ENCODE peak calls at places on chromosomes 12 and 14, in eight cellular contexts. F, S, O, L, A, K, Z and X are unnamed samples.

GRCh38 chr12:128537668-128538067 is 270.7 kb downstream of the TMEM132C start:
- DNase-seq in F (no peak), S (no peak), O (no peak), L (no peak), A (no peak), K (no peak), Z (no peak), X (no peak)

GRCh38 chr14:21703357-21704339 is 30.0 kb upstream of the OR4E1 start:
- DNase-seq in F (no peak), S (no peak), O (no peak), L (no peak), A (no peak), K (no peak), Z (no peak), X (no peak)

GRCh38 chr12:92928431-92928961 is 599 bp downstream of the EEA1 start:
- DNase-seq in F (peak; percentile 37), S (peak; percentile 38), O (peak; percentile 15), L (peak; percentile 75), A (no peak), K (no peak), Z (peak; percentile 39), X (peak; percentile 30)

GRCh38 chr14:75229576-75229922 is 49.1 kb upstream of the FOS start:
- DNase-seq in F (no peak), S (no peak), O (no peak), L (no peak), A (peak; percentile 67), K (no peak), Z (no peak), X (no peak)

GRCh38 chr12:105228494-105228893 is 7.5 kb downstream of the APPL2 start:
- DNase-seq in F (no peak), S (no peak), O (no peak), L (no peak), A (no peak), K (no peak), Z (no peak), X (no peak)

GRCh38 chr12:1234073-1234472 is 243.1 kb downstream of the ERC1 start:
- DNase-seq in F (no peak), S (no peak), O (no peak), L (peak; percentile 38), A (no peak), K (no peak), Z (no peak), X (no peak)

GRCh38 chr12:13069380-13069779 is 25.2 kb downstream of the FAM234B start:
- DNase-seq in F (no peak), S (no peak), O (no peak), L (no peak), A (no peak), K (no peak), Z (no peak), X (no peak)

GRCh38 chr12:45051490-45052105 is 699 bp upstream of the DBX2 start:
- DNase-seq in F (no peak), S (no peak), O (no peak), L (no peak), A (no peak), K (peak; percentile 11), Z (no peak), X (no peak)

GRCh38 chr12:49109631-49110172 is 945 bp downstream of the LMBR1L start:
- DNase-seq in F (peak; percentile 12), S (no peak), O (no peak), L (no peak), A (no peak), K (no peak), Z (no peak), X (no peak)